ENCODE peak calls at places on chromosomes 4 and X, in four cellular contexts. V, E, Z and G are unnamed samples.

GRCh38 chrX:134026732-134027311 is 41.4 kb upstream of the GPC3 start:
- DNase-seq in V (peak), E (peak), Z (peak), G (peak)

GRCh38 chrX:48761674-48762471 is at the start of gene GLOD5:
- DNase-seq in V (no peak), E (no peak), Z (peak), G (peak)

GRCh38 chrX:39750798-39751197 is 347.0 kb downstream of the BCOR start:
- DNase-seq in V (no peak), E (no peak), Z (no peak), G (no peak)

GRCh38 chr4:139633661-139634060 is 32.0 kb upstream of the MGST2 start:
- DNase-seq in V (peak), E (no peak), Z (peak), G (no peak)

GRCh38 chr4:8125526-8126056 is 33.0 kb downstream of the ABLIM2 start:
- DNase-seq in V (no peak), E (no peak), Z (no peak), G (no peak)

GRCh38 chrX:31223817-31224216 is 152.0 kb upstream of the FTHL17 start:
- DNase-seq in V (no peak), E (peak), Z (peak), G (peak)

GRCh38 chrX:103919336-103919682 is 43.1 kb upstream of the TMSB15B start:
- DNase-seq in V (no peak), E (peak), Z (peak), G (peak)

GRCh38 chr4:152104846-152105462 is 344.1 kb upstream of the GATB start:
- DNase-seq in V (no peak), E (no peak), Z (no peak), G (no peak)

GRCh38 chr4:181538435-181538834 is 704.8 kb upstream of the TENM3 start:
- DNase-seq in V (no peak), E (no peak), Z (no peak), G (no peak)